ENCODE peak calls at places on chromosomes 4 and X, in four cellular contexts. F is mesendoderm; R is stimulated activated CD8-positive, alpha-beta memory T cell treated with anti-CD3 and anti-CD28 coated beads, Interleukin-15, amount 100 ng/mL, for 48 hours; K is amniotic stem cell. M is an unnamed sample.

GRCh38 chr4:110049951-110050925 is 137.6 kb downstream of the EGF start:
- DNase-seq in F (peak), R (peak), K (no peak), M (peak)

GRCh38 chr4:4506961-4507360 is 34.9 kb downstream of the STX18 start:
- DNase-seq in F (no peak), R (no peak), K (no peak), M (peak)

GRCh38 chrX:133544105-133544504 is 128.8 kb upstream of the GPC4 start:
- DNase-seq in F (peak), R (no peak), K (peak), M (peak)

GRCh38 chr4:39302901-39303300 is 63.3 kb downstream of the RFC1 start:
- DNase-seq in F (no peak), R (no peak), K (no peak), M (no peak)

GRCh38 chr4:751676-752075 is 46.0 kb downstream of the PCGF3 start:
- DNase-seq in F (no peak), R (no peak), K (no peak), M (no peak)

GRCh38 chr4:25427871-25428270 is 50.8 kb downstream of the ANAPC4 start:
- DNase-seq in F (no peak), R (no peak), K (no peak), M (no peak)

GRCh38 chrX:20420058-20420457 is 153.3 kb upstream of the RPS6KA3 start:
- DNase-seq in F (no peak), R (no peak), K (no peak), M (no peak)

GRCh38 chr4:95398217-95398616 is 150.6 kb downstream of the UNC5C start:
- DNase-seq in F (no peak), R (no peak), K (no peak), M (no peak)

GRCh38 chrX:19852014-19853005 is 35.1 kb downstream of the SH3KBP1 start:
- DNase-seq in F (peak), R (no peak), K (no peak), M (peak)

GRCh38 chrX:53717205-53717604 is 30.7 kb upstream of the HUWE1 start:
- DNase-seq in F (no peak), R (no peak), K (no peak), M (no peak)

GRCh38 chr4:153408932-153409331 is 57.2 kb upstream of the TMEM131L start:
- DNase-seq in F (no peak), R (no peak), K (no peak), M (no peak)

GRCh38 chrX:103309860-103310591 is 764 bp downstream of the BEX2 start:
- DNase-seq in F (no peak), R (no peak), K (no peak), M (no peak)

GRCh38 chrX:96683997-96684338 is 674 bp upstream of the DIAPH2 start:
- DNase-seq in F (no peak), R (no peak), K (no peak), M (no peak)

GRCh38 chr4:8152090-8152864 is 6.3 kb downstream of the ABLIM2 start:
- DNase-seq in F (no peak), R (no peak), K (no peak), M (no peak)

GRCh38 chr4:140122891-140123290 is 31.1 kb downstream of the MAML3 start:
- DNase-seq in F (no peak), R (no peak), K (no peak), M (no peak)

GRCh38 chrX:116198810-116199209 is 28.3 kb downstream of the AGTR2 start:
- DNase-seq in F (peak), R (no peak), K (no peak), M (no peak)

GRCh38 chrX:97334850-97335249 is 451.1 kb downstream of the RPA4 start:
- DNase-seq in F (no peak), R (no peak), K (no peak), M (no peak)

GRCh38 chr4:109332926-109333464 is 30.5 kb upstream of the COL25A1 start:
- DNase-seq in F (peak), R (no peak), K (no peak), M (no peak)

GRCh38 chr4:24799544-24800272 is 4.3 kb downstream of the SOD3 start:
- DNase-seq in F (peak), R (no peak), K (no peak), M (no peak)

GRCh38 chr4:156606444-156607197 is 365.0 kb downstream of the PDGFC start:
- DNase-seq in F (no peak), R (no peak), K (no peak), M (no peak)

GRCh38 chr4:71130827-71131603 is 137.6 kb downstream of the DCK start:
- DNase-seq in F (peak), R (no peak), K (peak), M (no peak)

GRCh38 chr4:107757860-107758476 is 37.9 kb upstream of the PAPSS1 start:
- DNase-seq in F (no peak), R (no peak), K (peak), M (no peak)

GRCh38 chrX:76433219-76433618 is 5.7 kb downstream of the MAGEE1 start:
- DNase-seq in F (no peak), R (no peak), K (no peak), M (no peak)

GRCh38 chr4:83490876-83491450 is 6.1 kb upstream of the ABRAXAS1 start:
- DNase-seq in F (peak), R (no peak), K (no peak), M (no peak)

GRCh38 chrX:40142417-40142816 is 44.7 kb upstream of the BCOR start:
- DNase-seq in F (no peak), R (no peak), K (no peak), M (no peak)

GRCh38 chr4:55932489-55932888 is 16.3 kb upstream of the CEP135 start:
- DNase-seq in F (peak), R (no peak), K (no peak), M (no peak)

GRCh38 chr4:159296061-159296460 is 193.2 kb downstream of the RAPGEF2 start:
- DNase-seq in F (no peak), R (no peak), K (no peak), M (no peak)

GRCh38 chr4:70508801-70509200 is 9.6 kb upstream of the AMTN start:
- DNase-seq in F (no peak), R (no peak), K (no peak), M (no peak)

GRCh38 chrX:22634751-22635150 is 362.0 kb downstream of the CBLL2 start:
- DNase-seq in F (no peak), R (no peak), K (no peak), M (no peak)

GRCh38 chr4:102761478-102761790 is 666 bp upstream of the MANBA start:
- DNase-seq in F (no peak), R (no peak), K (no peak), M (no peak)

GRCh38 chr4:27381806-27382205 is 521.2 kb downstream of the STIM2 start:
- DNase-seq in F (no peak), R (no peak), K (no peak), M (no peak)

GRCh38 chr4:138235419-138235952 is 6.7 kb downstream of the SLC7A11 start:
- DNase-seq in F (peak), R (no peak), K (peak), M (no peak)

GRCh38 chr4:18454349-18454748 is 432.8 kb upstream of the LCORL start:
- DNase-seq in F (no peak), R (no peak), K (no peak), M (no peak)

GRCh38 chr4:56048621-56049427 is 100.1 kb downstream of the CEP135 start:
- DNase-seq in F (peak), R (peak), K (no peak), M (peak)

GRCh38 chr4:47642985-47643745 is 158.1 kb downstream of the ATP10D start:
- DNase-seq in F (no peak), R (no peak), K (no peak), M (no peak)

M was measured in uterus.